ENCODE peak calls at places on chromosomes 3 and 15, in seven cellular contexts. One of them, this sample, is unnamed.

GRCh38 chr3:197750863-197751737 is 1.4 kb downstream of the FYTTD1 start:
- DNase-seq in psoas muscle: peak; percentile 82
- DNase-seq in upper lobe of right lung: peak; percentile 73
- DNase-seq in endothelial cell of umbilical vein: peak; percentile 57
- DNase-seq in heart left ventricle: peak; percentile 62
- DNase-seq in adrenal gland: peak; percentile 57
- DNase-seq in A549: no peak
- DNase-seq in this sample: peak; percentile 57

GRCh38 chr3:179565496-179565895 is 2.8 kb downstream of the ACTL6A start:
- DNase-seq in A549: no peak
- DNase-seq in psoas muscle: no peak
- DNase-seq in adrenal gland: no peak
- DNase-seq in heart left ventricle: no peak
- DNase-seq in upper lobe of right lung: no peak
- DNase-seq in endothelial cell of umbilical vein: no peak
- DNase-seq in this sample: no peak

GRCh38 chr15:66595332-66595731 is 29.5 kb upstream of the LCTL start:
- DNase-seq in A549: no peak
- DNase-seq in endothelial cell of umbilical vein: no peak
- DNase-seq in upper lobe of right lung: no peak
- DNase-seq in adrenal gland: no peak
- DNase-seq in heart left ventricle: no peak
- DNase-seq in psoas muscle: no peak
- DNase-seq in this sample: no peak

GRCh38 chr3:180433172-180433571 is 168.8 kb upstream of the TTC14 start:
- DNase-seq in adrenal gland: no peak
- DNase-seq in psoas muscle: no peak
- DNase-seq in heart left ventricle: no peak
- DNase-seq in endothelial cell of umbilical vein: peak; percentile 88
- DNase-seq in upper lobe of right lung: no peak
- DNase-seq in A549: no peak
- DNase-seq in this sample: no peak

GRCh38 chr3:143418391-143418790 is 298.8 kb downstream of the CHST2 start:
- DNase-seq in heart left ventricle: no peak
- DNase-seq in upper lobe of right lung: no peak
- DNase-seq in endothelial cell of umbilical vein: no peak
- DNase-seq in A549: no peak
- DNase-seq in adrenal gland: no peak
- DNase-seq in psoas muscle: no peak
- DNase-seq in this sample: no peak

GRCh38 chr3:186361612-186362408 is at the start of gene DGKG:
- DNase-seq in adrenal gland: peak; percentile 44
- DNase-seq in psoas muscle: peak; percentile 40
- DNase-seq in upper lobe of right lung: peak; percentile 83
- DNase-seq in endothelial cell of umbilical vein: no peak
- DNase-seq in heart left ventricle: peak; percentile 72
- DNase-seq in A549: peak; percentile 52
- DNase-seq in this sample: peak; percentile 49

GRCh38 chr3:17154941-17155340 is 270.2 kb downstream of the PLCL2 start:
- DNase-seq in endothelial cell of umbilical vein: no peak
- DNase-seq in psoas muscle: no peak
- DNase-seq in upper lobe of right lung: no peak
- DNase-seq in adrenal gland: no peak
- DNase-seq in heart left ventricle: no peak
- DNase-seq in A549: no peak
- DNase-seq in this sample: no peak

GRCh38 chr3:51953445-51953844 is 1.7 kb upstream of the GPR62 start:
- DNase-seq in endothelial cell of umbilical vein: no peak
- DNase-seq in A549: no peak
- DNase-seq in psoas muscle: no peak
- DNase-seq in upper lobe of right lung: no peak
- DNase-seq in heart left ventricle: no peak
- DNase-seq in adrenal gland: no peak
- DNase-seq in this sample: no peak

GRCh38 chr15:98690272-98690671 is 41.9 kb downstream of the IGF1R start:
- DNase-seq in adrenal gland: no peak
- DNase-seq in psoas muscle: no peak
- DNase-seq in upper lobe of right lung: no peak
- DNase-seq in A549: no peak
- DNase-seq in heart left ventricle: no peak
- DNase-seq in endothelial cell of umbilical vein: no peak
- DNase-seq in this sample: no peak

GRCh38 chr15:77474987-77475385 is 54.3 kb downstream of the HMG20A start:
- DNase-seq in psoas muscle: no peak
- DNase-seq in A549: no peak
- DNase-seq in endothelial cell of umbilical vein: no peak
- DNase-seq in upper lobe of right lung: no peak
- DNase-seq in adrenal gland: no peak
- DNase-seq in heart left ventricle: no peak
- DNase-seq in this sample: no peak

GRCh38 chr3:133761605-133762484 is 15.7 kb downstream of the TF start:
- DNase-seq in A549: no peak
- DNase-seq in upper lobe of right lung: no peak
- DNase-seq in heart left ventricle: no peak
- DNase-seq in psoas muscle: no peak
- DNase-seq in adrenal gland: no peak
- DNase-seq in endothelial cell of umbilical vein: no peak
- DNase-seq in this sample: no peak

GRCh38 chr3:133763797-133764734 is 17.9 kb downstream of the TF start:
- DNase-seq in A549: no peak
- DNase-seq in endothelial cell of umbilical vein: no peak
- DNase-seq in psoas muscle: no peak
- DNase-seq in heart left ventricle: peak; percentile 56
- DNase-seq in upper lobe of right lung: no peak
- DNase-seq in adrenal gland: peak; percentile 19
- DNase-seq in this sample: no peak

GRCh38 chr3:133767607-133768006 is 21.4 kb downstream of the TF start:
- DNase-seq in psoas muscle: no peak
- DNase-seq in adrenal gland: no peak
- DNase-seq in A549: no peak
- DNase-seq in endothelial cell of umbilical vein: no peak
- DNase-seq in upper lobe of right lung: no peak
- DNase-seq in heart left ventricle: no peak
- DNase-seq in this sample: no peak

GRCh38 chr3:133762539-133762938 is 16.3 kb downstream of the TF start:
- DNase-seq in upper lobe of right lung: no peak
- DNase-seq in A549: no peak
- DNase-seq in heart left ventricle: no peak
- DNase-seq in adrenal gland: no peak
- DNase-seq in endothelial cell of umbilical vein: no peak
- DNase-seq in psoas muscle: no peak
- DNase-seq in this sample: no peak

DNA sequence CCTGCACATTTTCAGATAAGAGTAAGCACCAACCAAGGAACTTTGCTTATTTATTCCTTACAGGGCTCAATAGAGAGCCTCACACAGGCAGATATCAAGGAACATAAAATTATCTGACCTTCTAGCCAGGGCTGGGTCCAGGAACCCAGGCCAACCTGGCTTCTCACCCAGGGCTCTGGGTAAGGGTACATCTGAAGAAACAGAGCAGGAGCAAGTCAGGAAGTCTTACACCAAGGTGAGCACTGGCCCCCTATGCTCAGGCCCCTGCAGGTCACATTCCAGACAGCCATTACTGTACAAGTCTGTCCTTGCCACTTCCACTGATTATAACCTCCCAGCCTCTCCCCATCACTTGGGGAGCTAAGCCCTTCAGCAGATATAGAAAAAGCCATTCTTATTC is 19.1 kb downstream of the TF start:
- DNase-seq in adrenal gland: no peak
- DNase-seq in heart left ventricle: no peak
- DNase-seq in A549: no peak
- DNase-seq in endothelial cell of umbilical vein: no peak
- DNase-seq in psoas muscle: no peak
- DNase-seq in upper lobe of right lung: no peak
- DNase-seq in this sample: no peak
- H3K4me1 ChIP-seq in adrenal gland: no peaks in the 10 kb centered on the region
- H3K4me1 ChIP-seq in heart left ventricle: peaks cover 8% of the 10 kb centered on the region
- H3K4me1 ChIP-seq in A549: no peaks in the 10 kb centered on the region
- H3K4me1 ChIP-seq in endothelial cell of umbilical vein: no peaks in the 10 kb centered on the region
- H3K4me1 ChIP-seq in psoas muscle: no peaks in the 10 kb centered on the region
- H3K4me1 ChIP-seq in upper lobe of right lung: no peaks in the 10 kb centered on the region
- H3K4me1 ChIP-seq in this sample: no peaks in the 10 kb centered on the region

GRCh38 chr3:10206166-10206511 is 41.4 kb downstream of the IRAK2 start:
- DNase-seq in endothelial cell of umbilical vein: no peak
- DNase-seq in psoas muscle: no peak
- DNase-seq in adrenal gland: no peak
- DNase-seq in A549: no peak
- DNase-seq in upper lobe of right lung: no peak
- DNase-seq in heart left ventricle: no peak
- DNase-seq in this sample: no peak
- H3K4me1 ChIP-seq in endothelial cell of umbilical vein: peaks cover 44% of the 10 kb centered on the region
- H3K4me1 ChIP-seq in psoas muscle: peaks cover 31% of the 10 kb centered on the region
- H3K4me1 ChIP-seq in adrenal gland: peaks cover 30% of the 10 kb centered on the region
- H3K4me1 ChIP-seq in A549: peaks cover 58% of the 10 kb centered on the region
- H3K4me1 ChIP-seq in upper lobe of right lung: peaks cover 14% of the 10 kb centered on the region
- H3K4me1 ChIP-seq in heart left ventricle: no peaks in the 10 kb centered on the region
- H3K4me1 ChIP-seq in this sample: peaks cover 25% of the 10 kb centered on the region

GRCh38 chr15:31307270-31308184 is 19.1 kb upstream of the KLF13 start:
- DNase-seq in upper lobe of right lung: no peak
- DNase-seq in A549: no peak
- DNase-seq in endothelial cell of umbilical vein: no peak
- DNase-seq in adrenal gland: no peak
- DNase-seq in psoas muscle: no peak
- DNase-seq in heart left ventricle: peak; percentile 13
- DNase-seq in this sample: no peak
- H3K4me1 ChIP-seq in upper lobe of right lung: peaks cover 12% of the 10 kb centered on the region
- H3K4me1 ChIP-seq in A549: peaks cover 14% of the 10 kb centered on the region
- H3K4me1 ChIP-seq in endothelial cell of umbilical vein: no peaks in the 10 kb centered on the region
- H3K4me1 ChIP-seq in adrenal gland: peaks cover 12% of the 10 kb centered on the region
- H3K4me1 ChIP-seq in psoas muscle: no peaks in the 10 kb centered on the region
- H3K4me1 ChIP-seq in heart left ventricle: peaks cover 46% of the 10 kb centered on the region
- H3K4me1 ChIP-seq in this sample: no peaks in the 10 kb centered on the region

GRCh38 chr3:138360272-138361192 is 12.2 kb downstream of the MRAS start:
- DNase-seq in adrenal gland: peak; percentile 67
- DNase-seq in heart left ventricle: peak; percentile 70
- DNase-seq in A549: no peak
- DNase-seq in upper lobe of right lung: peak; percentile 27
- DNase-seq in endothelial cell of umbilical vein: no peak
- DNase-seq in psoas muscle: peak; percentile 71
- DNase-seq in this sample: no peak

GRCh38 chr3:138361561-138361971 is 13.2 kb downstream of the MRAS start:
- DNase-seq in A549: no peak
- DNase-seq in adrenal gland: no peak
- DNase-seq in heart left ventricle: no peak
- DNase-seq in endothelial cell of umbilical vein: no peak
- DNase-seq in upper lobe of right lung: peak; percentile 39
- DNase-seq in psoas muscle: no peak
- DNase-seq in this sample: no peak

GRCh38 chr3:138361193-138361525 is 12.8 kb downstream of the MRAS start:
- DNase-seq in adrenal gland: no peak
- DNase-seq in psoas muscle: no peak
- DNase-seq in heart left ventricle: no peak
- DNase-seq in endothelial cell of umbilical vein: no peak
- DNase-seq in upper lobe of right lung: peak; percentile 30
- DNase-seq in A549: no peak
- DNase-seq in this sample: no peak

GRCh38 chr3:138363322-138363721 is 14.9 kb downstream of the MRAS start:
- DNase-seq in heart left ventricle: no peak
- DNase-seq in psoas muscle: no peak
- DNase-seq in adrenal gland: no peak
- DNase-seq in upper lobe of right lung: peak; percentile 22
- DNase-seq in endothelial cell of umbilical vein: no peak
- DNase-seq in A549: no peak
- DNase-seq in this sample: no peak

GRCh38 chr3:138362536-138362935 is 14.2 kb downstream of the MRAS start:
- DNase-seq in A549: no peak
- DNase-seq in psoas muscle: no peak
- DNase-seq in adrenal gland: no peak
- DNase-seq in endothelial cell of umbilical vein: no peak
- DNase-seq in upper lobe of right lung: peak; percentile 22
- DNase-seq in heart left ventricle: no peak
- DNase-seq in this sample: no peak
- H3K4me1 ChIP-seq in A549: no peaks in the 10 kb centered on the region
- H3K4me1 ChIP-seq in psoas muscle: peaks cover 80% of the 10 kb centered on the region
- H3K4me1 ChIP-seq in adrenal gland: peaks cover 63% of the 10 kb centered on the region
- H3K4me1 ChIP-seq in endothelial cell of umbilical vein: no peaks in the 10 kb centered on the region
- H3K4me1 ChIP-seq in upper lobe of right lung: peaks cover 3% of the 10 kb centered on the region
- H3K4me1 ChIP-seq in heart left ventricle: peaks cover 99% of the 10 kb centered on the region
- H3K4me1 ChIP-seq in this sample: no peaks in the 10 kb centered on the region

DNA sequence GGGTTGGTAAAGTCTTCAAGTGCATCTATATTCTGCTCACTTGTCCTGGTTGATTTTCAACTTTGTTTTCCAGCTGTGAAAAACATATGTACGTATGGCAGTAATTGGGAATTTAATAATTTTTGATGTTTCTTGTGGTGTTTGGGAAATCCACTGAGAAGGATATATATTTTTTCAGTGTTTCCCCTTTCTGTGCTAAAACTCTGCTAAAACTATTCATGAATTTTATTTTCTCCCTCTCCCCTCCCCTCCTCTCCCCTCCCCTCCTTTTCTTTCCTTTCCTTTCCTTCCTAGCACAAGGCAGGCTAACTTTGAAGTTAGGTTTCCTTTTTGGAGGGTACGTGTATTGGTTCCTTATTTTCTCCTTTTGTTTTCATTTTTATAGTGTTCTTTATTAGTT is 220.7 kb downstream of the PDCD6IP start:
- DNase-seq in heart left ventricle: no peak
- DNase-seq in psoas muscle: no peak
- DNase-seq in endothelial cell of umbilical vein: no peak
- DNase-seq in A549: no peak
- DNase-seq in adrenal gland: no peak
- DNase-seq in upper lobe of right lung: no peak
- DNase-seq in this sample: no peak
- H3K4me1 ChIP-seq in heart left ventricle: no peaks in the 10 kb centered on the region
- H3K4me1 ChIP-seq in psoas muscle: no peaks in the 10 kb centered on the region
- H3K4me1 ChIP-seq in endothelial cell of umbilical vein: no peaks in the 10 kb centered on the region
- H3K4me1 ChIP-seq in A549: peaks cover 1% of the 10 kb centered on the region
- H3K4me1 ChIP-seq in adrenal gland: no peaks in the 10 kb centered on the region
- H3K4me1 ChIP-seq in upper lobe of right lung: no peaks in the 10 kb centered on the region
- H3K4me1 ChIP-seq in this sample: no peaks in the 10 kb centered on the region

GRCh38 chr3:171960159-171960558 is 79.2 kb upstream of the FNDC3B start:
- DNase-seq in A549: no peak
- DNase-seq in upper lobe of right lung: no peak
- DNase-seq in psoas muscle: no peak
- DNase-seq in adrenal gland: no peak
- DNase-seq in endothelial cell of umbilical vein: no peak
- DNase-seq in heart left ventricle: no peak
- DNase-seq in this sample: no peak
- H3K4me1 ChIP-seq in A549: peaks cover 14% of the 10 kb centered on the region
- H3K4me1 ChIP-seq in upper lobe of right lung: no peaks in the 10 kb centered on the region
- H3K4me1 ChIP-seq in psoas muscle: no peaks in the 10 kb centered on the region
- H3K4me1 ChIP-seq in adrenal gland: no peaks in the 10 kb centered on the region
- H3K4me1 ChIP-seq in endothelial cell of umbilical vein: peaks cover 3% of the 10 kb centered on the region
- H3K4me1 ChIP-seq in heart left ventricle: no peaks in the 10 kb centered on the region
- H3K4me1 ChIP-seq in this sample: no peaks in the 10 kb centered on the region